ENCODE peak calls at places on chromosomes 16 and 17, in nine cellular contexts. Y is HL-60, P is SJCRH30, X is tibial artery, M is GM23338, I is left ventricle myocardium inferior, R is heart left ventricle, E is Caco-2, A is IMR-90. K is an unnamed sample. For H3K27me3, the result is how much of the 10 kb centered on the place peaks cover.

GRCh38 chr17:36686123-36686669 is 84.8 kb downstream of the MRM1 start:
- DNase-seq in Y (no peak), P (peak), X (no peak), M (no peak), I (no peak), R (no peak), E (no peak), A (no peak), K (no peak)

GRCh38 chr17:61578645-61579044 is 12.4 kb downstream of the NACA2 start:
- DNase-seq in Y (no peak), P (no peak), X (no peak), M (no peak), I (no peak), R (no peak), E (no peak), A (no peak), K (no peak)

GRCh38 chr17:17693253-17693954 is 12.1 kb downstream of the RAI1 start:
- DNase-seq in Y (peak), P (peak), X (peak), M (peak), I (peak), R (peak), E (peak), A (no peak), K (peak)

GRCh38 chr16:58494981-58495860 is 4.7 kb upstream of the NDRG4 start:
- DNase-seq in Y (peak), P (peak), X (peak), M (peak), I (peak), R (peak), E (peak), A (peak), K (peak)

GRCh38 chr17:49414271-49414621 is 436 bp downstream of the PHB1 start:
- DNase-seq in Y (no peak), P (no peak), X (no peak), M (no peak), I (no peak), R (no peak), E (no peak), A (no peak), K (no peak)

GRCh38 chr17:41518789-41519449 is at the start of gene KRT15:
- DNase-seq in Y (no peak), P (no peak), X (no peak), M (no peak), I (no peak), R (no peak), E (no peak), A (peak), K (no peak)

GRCh38 chr17:61560071-61560470 is 30.9 kb downstream of the NACA2 start:
- DNase-seq in Y (no peak), P (no peak), X (no peak), M (no peak), I (no peak), R (no peak), E (no peak), A (no peak), K (no peak)

GRCh38 chr16:68778551-68779231 is 41.6 kb downstream of the CDH1 start:
- DNase-seq in Y (no peak), P (no peak), X (no peak), M (peak), I (no peak), R (no peak), E (peak), A (no peak), K (peak)

GRCh38 chr17:21286066-21286770 is 1.7 kb downstream of the MAP2K3 start:
- DNase-seq in Y (peak), P (peak), X (peak), M (no peak), I (peak), R (peak), E (peak), A (peak), K (peak)

GRCh38 chr17:58315281-58315711 is 13.3 kb downstream of the TSPOAP1 start:
- DNase-seq in Y (no peak), P (no peak), X (peak), M (no peak), I (no peak), R (no peak), E (no peak), A (no peak), K (no peak)

GRCh38 chr16:75086281-75086680 is 30.3 kb downstream of the LDHD start:
- DNase-seq in Y (no peak), P (no peak), X (no peak), M (no peak), I (no peak), R (no peak), E (no peak), A (no peak), K (no peak)

GRCh38 chr16:75244844-75245758 is 6.3 kb downstream of the BCAR1 start:
- DNase-seq in Y (no peak), P (peak), X (peak), M (peak), I (peak), R (peak), E (peak), A (peak), K (peak)

GRCh38 chr17:67829331-67829730 is 4.0 kb downstream of the BPTF start:
- DNase-seq in Y (no peak), P (no peak), X (no peak), M (peak), I (no peak), R (no peak), E (no peak), A (no peak), K (no peak)

GRCh38 chr16:70754371-70754770 is 46.6 kb downstream of the VAC14 start:
- DNase-seq in Y (no peak), P (no peak), X (no peak), M (no peak), I (peak), R (no peak), E (no peak), A (no peak), K (no peak)

GRCh38 chr17:66904760-66905637 is 59.5 kb upstream of the CACNG4 start:
- DNase-seq in Y (no peak), P (peak), X (no peak), M (no peak), I (peak), R (peak), E (peak), A (peak), K (no peak)

GRCh38 chr17:42886283-42887176 is 14.1 kb upstream of the G6PC1 start:
- DNase-seq in Y (peak), P (no peak), X (no peak), M (no peak), I (no peak), R (no peak), E (peak), A (no peak), K (no peak)

GRCh38 chr16:27378871-27379580 is 22.9 kb upstream of the IL21R start:
- DNase-seq in Y (peak), P (no peak), X (no peak), M (no peak), I (no peak), R (no peak), E (no peak), A (peak), K (no peak)

GRCh38 chr16:64356267-64356666 is 765.6 kb downstream of the CDH11 start:
- DNase-seq in Y (no peak), P (no peak), X (no peak), M (no peak), I (no peak), R (no peak), E (no peak), A (peak), K (no peak)

GRCh38 chr16:80019395-80019794 is 418.9 kb upstream of the MAF start:
- DNase-seq in Y (no peak), P (no peak), X (no peak), M (no peak), I (no peak), R (no peak), E (no peak), A (no peak), K (no peak)

GRCh38 chr17:64739316-64740058 is 77.4 kb upstream of the SMURF2 start:
- DNase-seq in Y (no peak), P (peak), X (no peak), M (peak), I (no peak), R (no peak), E (no peak), A (peak), K (no peak)

DNA sequence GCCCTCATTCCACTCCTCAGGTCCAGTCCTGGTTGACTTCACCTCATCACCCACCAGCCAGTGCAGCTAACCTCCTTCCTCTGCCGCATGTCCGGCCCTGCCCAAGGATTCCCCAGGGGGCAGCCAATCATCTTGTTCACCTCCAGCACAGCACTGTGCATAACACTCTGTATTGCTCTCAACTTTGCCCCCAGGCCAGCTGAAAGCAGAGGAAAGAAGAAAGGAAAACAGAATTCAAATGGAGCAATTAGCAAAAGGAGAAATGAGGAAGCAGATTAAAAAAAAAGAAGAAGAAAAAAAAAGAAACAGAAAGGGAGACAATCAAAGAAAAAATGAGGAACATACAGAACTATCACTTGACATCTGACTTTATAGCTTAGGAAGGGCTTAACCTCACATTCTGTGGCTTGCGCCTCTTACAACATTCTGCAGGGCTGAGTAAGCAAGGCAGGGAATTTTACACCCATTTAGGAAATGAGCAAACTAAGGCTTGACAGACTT is 26.1 kb downstream of the GAS7 start:
- DNase-seq in Y (peak), P (no peak), X (no peak), M (no peak), I (no peak), R (no peak), E (peak), A (peak), K (no peak)
- H3K27me3 ChIP-seq in Y (under half), P (under half), X (under half), M (under half), I (under half), R (under half), E (under half), A (under half), K (under half)

DNA sequence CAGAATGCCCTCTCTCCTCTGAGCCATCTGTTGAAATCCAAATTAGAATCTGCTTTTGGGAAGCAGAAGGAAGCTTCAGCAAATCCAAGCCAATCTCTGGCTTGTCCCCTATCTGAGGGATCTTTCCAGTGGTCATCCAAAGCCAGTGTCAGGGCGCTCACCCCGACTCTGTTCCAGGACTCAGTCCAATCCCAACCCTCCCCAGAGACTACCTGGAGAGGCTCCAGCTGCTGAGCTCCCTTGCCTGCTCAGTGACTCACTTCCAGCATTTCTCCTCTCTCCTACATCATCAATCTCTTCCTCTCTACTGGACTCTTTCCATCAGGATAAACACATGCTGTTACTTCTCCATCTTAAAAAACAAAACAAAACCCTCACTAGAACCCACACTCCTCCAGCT is 2.4 kb downstream of the MATCAP1 start:
- DNase-seq in Y (no peak), P (no peak), X (no peak), M (no peak), I (no peak), R (no peak), E (no peak), A (peak), K (no peak)
- H3K4me3 ChIP-seq in Y (no peak), P (no peak), X (no peak), M (no peak), I (no peak), R (no peak), E (no peak), A (no peak), K (no peak)

GRCh38 chr17:79566251-79566955 is 44.4 kb downstream of the RBFOX3 start:
- DNase-seq in Y (no peak), P (no peak), X (no peak), M (no peak), I (no peak), R (no peak), E (no peak), A (no peak), K (no peak)
- H3K27me3 ChIP-seq in Y (under half), P (under half), X (half or more), M (under half), I (half or more), R (under half), E (under half), A (under half), K (under half)

GRCh38 chr17:19363114-19363438 is 553 bp upstream of the B9D1 start:
- DNase-seq in Y (no peak), P (no peak), X (no peak), M (no peak), I (no peak), R (no peak), E (no peak), A (no peak), K (no peak)
- H3K4me3 ChIP-seq in Y (peak), P (peak), X (peak), M (peak), I (peak), R (peak), E (peak), A (peak), K (peak)

DNA sequence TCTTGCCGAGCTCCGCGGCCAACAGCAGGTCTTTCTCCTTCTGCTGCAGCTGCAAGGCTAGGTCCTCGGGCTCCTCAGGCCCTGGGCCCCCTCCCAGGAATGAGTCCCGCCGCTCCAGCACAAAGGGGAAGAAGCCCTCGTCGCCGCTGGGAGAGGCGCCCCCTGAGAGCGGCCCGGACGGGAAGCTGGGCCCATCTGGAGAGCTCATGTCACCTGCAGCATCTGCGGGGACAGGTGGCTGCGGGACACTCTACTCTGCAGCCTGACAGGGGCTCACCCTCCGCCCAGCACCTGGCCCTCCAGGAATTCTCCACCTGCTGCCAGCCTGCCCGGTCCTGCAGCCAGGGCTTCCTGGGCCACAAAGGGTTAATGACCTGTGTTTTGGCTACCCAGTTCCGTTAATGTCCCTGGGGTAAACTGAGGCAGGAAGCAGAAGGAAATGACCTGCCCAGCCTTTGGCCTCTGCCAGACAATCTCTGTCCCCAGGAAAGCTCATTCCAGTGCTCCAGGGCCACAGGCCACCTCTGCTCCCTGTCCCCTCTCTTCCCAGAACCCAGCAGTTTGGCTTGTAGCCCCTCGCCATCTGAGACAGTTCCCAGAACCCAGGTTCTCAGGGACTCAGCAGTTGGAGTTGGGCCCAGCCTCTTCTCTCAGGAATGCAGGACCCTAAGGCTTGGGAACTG is 1.3 kb downstream of the BICDL2 start:
- DNase-seq in Y (no peak), P (no peak), X (no peak), M (no peak), I (no peak), R (no peak), E (no peak), A (no peak), K (peak)
- H3K27me3 ChIP-seq in Y (half or more), P (under half), X (half or more), M (under half), I (half or more), R (under half), E (under half), A (half or more), K (under half)

DNA sequence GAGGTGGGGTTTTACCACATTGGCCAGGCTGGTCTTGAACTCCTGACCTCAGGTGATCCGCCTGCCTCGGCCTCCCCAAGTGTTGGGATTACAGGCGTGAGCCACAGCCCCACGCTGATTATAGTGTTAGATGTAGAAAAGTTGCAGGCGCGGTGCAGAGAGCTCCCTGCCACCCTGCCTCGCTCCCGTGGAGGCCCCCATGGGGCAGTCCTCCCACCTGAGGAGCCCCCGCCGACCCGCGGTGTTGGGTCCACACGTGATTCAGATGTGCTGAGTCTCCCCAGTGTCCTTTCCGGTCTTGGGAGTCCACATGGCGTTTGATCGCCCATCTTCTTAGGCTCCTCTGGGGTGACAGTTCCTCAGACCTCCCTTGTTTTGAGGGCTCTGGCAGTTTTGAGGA is 5.2 kb upstream of the RPL13 start:
- DNase-seq in Y (no peak), P (no peak), X (no peak), M (no peak), I (no peak), R (no peak), E (no peak), A (no peak), K (no peak)
- H3K4me3 ChIP-seq in Y (no peak), P (no peak), X (no peak), M (no peak), I (no peak), R (no peak), E (no peak), A (no peak), K (no peak)